ENCODE peak calls at places on chromosomes 12 and 14, in seven cellular contexts. Z is body of pancreas; Q is activated CD4-positive, alpha-beta T cell treated with anti-CD3 and anti-CD28 coated beads, Interleukin-2, amount 10 ng/mL, durations not matched to agents 7 days and 5 days; A is heart left ventricle; I is mucosa of gallbladder; V is ACHN; X is Calu3. J is an unnamed sample.

GRCh38 chr14:21428930-21429329 is 27.0 kb downstream of the CHD8 start:
- DNase-seq in Z (peak; percentile 73), Q (no peak), A (no peak), I (no peak), V (peak; percentile 10), X (no peak), J (no peak)

GRCh38 chr14:93089501-93090269 is 26.0 kb downstream of the ITPK1 start:
- DNase-seq in Z (no peak), Q (no peak), A (no peak), I (no peak), V (no peak), X (no peak), J (no peak)

GRCh38 chr12:73106896-73107295 is 834.7 kb downstream of the TRHDE start:
- DNase-seq in Z (no peak), Q (no peak), A (no peak), I (no peak), V (no peak), X (no peak), J (no peak)

GRCh38 chr12:21190016-21190415 is 59.0 kb downstream of the SLCO1B1 start:
- DNase-seq in Z (no peak), Q (no peak), A (no peak), I (no peak), V (no peak), X (no peak), J (no peak)

GRCh38 chr12:92080390-92081285 is 65.0 kb downstream of the BTG1 start:
- DNase-seq in Z (no peak), Q (peak; percentile 34), A (no peak), I (no peak), V (peak; percentile 69), X (peak; percentile 57), J (peak; percentile 36)

GRCh38 chr12:52137746-52138145 is 54.1 kb downstream of the KRT80 start:
- DNase-seq in Z (no peak), Q (no peak), A (peak; percentile 40), I (no peak), V (no peak), X (no peak), J (no peak)

GRCh38 chr12:101642115-101643067 is 47.6 kb downstream of the MYBPC1 start:
- DNase-seq in Z (peak; percentile 70), Q (no peak), A (no peak), I (peak; percentile 50), V (no peak), X (peak; percentile 68), J (no peak)

GRCh38 chr12:106580671-106581508 is 1.9 kb upstream of the RFX4 start:
- DNase-seq in Z (no peak), Q (no peak), A (no peak), I (no peak), V (no peak), X (no peak), J (no peak)

GRCh38 chr14:36509056-36509917 is 10.7 kb downstream of the NKX2-1 start:
- DNase-seq in Z (no peak), Q (no peak), A (no peak), I (no peak), V (no peak), X (no peak), J (no peak)

GRCh38 chr12:113392988-113393579 is 10.6 kb downstream of the SDS start:
- DNase-seq in Z (no peak), Q (no peak), A (no peak), I (no peak), V (peak; percentile 76), X (no peak), J (no peak)

J was measured in SW480.